ENCODE peak calls at places on chromosome 16, in six cellular contexts. X, Z, N, T, A and D are unnamed samples.

GRCh38 chr16:54933281-54934150 is 2.9 kb downstream of the IRX5 start:
- DNase-seq in A (no peak), T (no peak), X (peak), Z (no peak), N (peak), D (no peak)

GRCh38 chr16:67571981-67572431 is 9.7 kb downstream of the CTCF start:
- DNase-seq in X (peak), T (no peak), Z (peak), A (no peak), N (no peak), D (no peak)

GRCh38 chr16:70653406-70653805 is 7.0 kb downstream of the IL34 start:
- DNase-seq in Z (no peak), A (no peak), T (no peak), N (no peak), X (no peak), D (no peak)

GRCh38 chr16:59634951-59635350 is 900.8 kb upstream of the GOT2 start:
- DNase-seq in T (no peak), X (peak), A (no peak), Z (no peak), N (no peak), D (no peak)

GRCh38 chr16:35559911-35560636 is 2100.7 kb downstream of the TP53TG3F start:
- DNase-seq in T (no peak), X (no peak), N (no peak), Z (no peak), A (no peak), D (no peak)

GRCh38 chr16:53537591-53537990 is 34.6 kb upstream of the AKTIP start:
- DNase-seq in T (no peak), N (no peak), Z (no peak), A (no peak), X (no peak), D (no peak)

GRCh38 chr16:25065899-25066298 is 45.6 kb upstream of the LCMT1 start:
- DNase-seq in X (no peak), Z (no peak), T (peak), A (peak), N (no peak), D (no peak)

GRCh38 chr16:2194166-2194834 is 2.1 kb downstream of the CASKIN1 start:
- DNase-seq in T (no peak), N (no peak), X (peak), A (no peak), Z (peak), D (no peak)

GRCh38 chr16:66930189-66930588 is 4.0 kb downstream of the CIAO2B start:
- DNase-seq in N (peak), T (no peak), X (peak), A (no peak), Z (no peak), D (peak)

GRCh38 chr16:81522141-81522701 is 77.6 kb downstream of the CMIP start:
- DNase-seq in T (peak), X (no peak), N (peak), Z (no peak), A (no peak), D (no peak)

GRCh38 chr16:77812856-77813523 is 24.6 kb downstream of the VAT1L start:
- DNase-seq in A (no peak), N (no peak), X (no peak), Z (no peak), T (no peak), D (no peak)

GRCh38 chr16:89667633-89668032 is 10.0 kb downstream of the SPATA33 start:
- DNase-seq in X (no peak), Z (no peak), A (no peak), N (no peak), T (no peak), D (no peak)

GRCh38 chr16:67026570-67026969 is 2.4 kb upstream of the CBFB start:
- DNase-seq in T (no peak), A (no peak), N (no peak), Z (no peak), X (no peak), D (no peak)

GRCh38 chr16:86087011-86087453 is 188.1 kb downstream of the IRF8 start:
- DNase-seq in X (no peak), T (no peak), A (no peak), N (no peak), Z (no peak), D (no peak)

GRCh38 chr16:78307824-78308528 is 208.5 kb downstream of the WWOX start:
- DNase-seq in A (no peak), X (no peak), Z (no peak), N (no peak), T (no peak), D (no peak)

GRCh38 chr16:26111900-26112299 is 420.1 kb downstream of the HS3ST4 start:
- DNase-seq in A (peak), X (no peak), Z (no peak), N (no peak), T (no peak), D (no peak)

GRCh38 chr16:89166696-89167424 is 4.7 kb upstream of the CDH15 start:
- DNase-seq in Z (no peak), N (peak), X (peak), A (no peak), T (no peak), D (no peak)

GRCh38 chr16:54236761-54237160 is 49.8 kb downstream of the IRX3 start:
- DNase-seq in N (no peak), T (no peak), Z (peak), A (no peak), X (peak), D (no peak)

GRCh38 chr16:15444264-15444663 is 9.9 kb downstream of the BMERB1 start:
- DNase-seq in Z (no peak), N (no peak), X (no peak), A (no peak), T (no peak), D (no peak)